ENCODE peak calls at places on chromosomes 16 and 17, in five cellular contexts. Z, F, Q, M and S are unnamed samples.

GRCh38 chr16:89314357-89314756 is 96.9 kb downstream of the ZNF778 start:
- DNase-seq in Z (no peak), F (no peak), Q (no peak), M (no peak), S (no peak)

GRCh38 chr17:43995150-43995471 is 9.3 kb upstream of the NAGS start:
- DNase-seq in Z (no peak), F (no peak), Q (no peak), M (no peak), S (no peak)

GRCh38 chr17:47802341-47803022 is 19.1 kb downstream of the OSBPL7 start:
- DNase-seq in Z (peak; percentile 39), F (peak; percentile 73), Q (peak; percentile 71), M (peak; percentile 52), S (peak; percentile 61)

GRCh38 chr16:11088432-11088794 is 144.0 kb downstream of the CLEC16A start:
- DNase-seq in Z (no peak), F (no peak), Q (no peak), M (no peak), S (peak; percentile 92)

GRCh38 chr16:54479546-54479945 is 193.0 kb upstream of the IRX3 start:
- DNase-seq in Z (no peak), F (no peak), Q (no peak), M (no peak), S (no peak)

GRCh38 chr17:38333635-38334295 is 10.0 kb downstream of the GPR179 start:
- DNase-seq in Z (no peak), F (peak; percentile 38), Q (peak; percentile 38), M (no peak), S (peak; percentile 67)

GRCh38 chr16:57873218-57873617 is 70.9 kb upstream of the KIFC3 start:
- DNase-seq in Z (no peak), F (no peak), Q (no peak), M (no peak), S (no peak)

GRCh38 chr16:70576431-70577255 is 53.0 kb downstream of the SF3B3 start:
- DNase-seq in Z (peak; percentile 89), F (peak; percentile 84), Q (peak; percentile 63), M (peak; percentile 86), S (no peak)

GRCh38 chr16:26374279-26374925 is 682.6 kb downstream of the HS3ST4 start:
- DNase-seq in Z (no peak), F (no peak), Q (no peak), M (no peak), S (no peak)

GRCh38 chr16:88815901-88816589 is 4.3 kb upstream of the APRT start:
- DNase-seq in Z (no peak), F (peak; percentile 36), Q (peak; percentile 21), M (no peak), S (peak; percentile 75)

GRCh38 chr16:13594798-13595197 is 325.2 kb upstream of the ERCC4 start:
- DNase-seq in Z (no peak), F (no peak), Q (no peak), M (no peak), S (no peak)

GRCh38 chr17:10031606-10032005 is 126.5 kb upstream of the RCVRN start:
- DNase-seq in Z (no peak), F (no peak), Q (no peak), M (no peak), S (no peak)

GRCh38 chr17:63881935-63882601 is at the start of gene GH2:
- DNase-seq in Z (peak; percentile 28), F (peak; percentile 62), Q (peak; percentile 53), M (peak; percentile 21), S (peak; percentile 66)

GRCh38 chr16:70774261-70774660 is 26.7 kb downstream of the VAC14 start:
- DNase-seq in Z (no peak), F (no peak), Q (no peak), M (no peak), S (no peak)

GRCh38 chr16:76857402-76857801 is 333.6 kb upstream of the MON1B start:
- DNase-seq in Z (no peak), F (no peak), Q (no peak), M (no peak), S (no peak)

GRCh38 chr16:50643192-50643591 is 37.9 kb downstream of the SNX20 start:
- DNase-seq in Z (no peak), F (no peak), Q (no peak), M (no peak), S (no peak)

GRCh38 chr17:72407336-72408121 is 286.7 kb downstream of the SOX9 start:
- DNase-seq in Z (peak; percentile 96), F (peak; percentile 100), Q (peak; percentile 41), M (peak; percentile 98), S (no peak)

GRCh38 chr17:73427198-73427597 is 115.4 kb upstream of the CDC42EP4 start:
- DNase-seq in Z (no peak), F (no peak), Q (no peak), M (no peak), S (no peak)

GRCh38 chr16:86286991-86287640 is 223.2 kb upstream of the FOXF1 start:
- DNase-seq in Z (no peak), F (no peak), Q (no peak), M (no peak), S (no peak)

GRCh38 chr17:81424613-81425017 is 29.4 kb downstream of the BAHCC1 start:
- DNase-seq in Z (no peak), F (no peak), Q (no peak), M (no peak), S (no peak)

GRCh38 chr16:27879601-27880247 is 183.8 kb downstream of the GSG1L start:
- DNase-seq in Z (no peak), F (no peak), Q (no peak), M (no peak), S (no peak)

GRCh38 chr16:84453061-84453752 is 51.3 kb downstream of the MEAK7 start:
- DNase-seq in Z (no peak), F (no peak), Q (no peak), M (no peak), S (no peak)

GRCh38 chr16:71250461-71251232 is 20.1 kb upstream of the HYDIN start:
- DNase-seq in Z (peak; percentile 2), F (peak; percentile 10), Q (no peak), M (peak; percentile 68), S (no peak)

GRCh38 chr17:32878211-32878610 is 1.3 kb upstream of the MYO1D start:
- DNase-seq in Z (peak; percentile 39), F (peak; percentile 98), Q (no peak), M (peak; percentile 37), S (no peak)

GRCh38 chr17:73262676-73263642 is 1.3 kb upstream of the CPSF4L start:
- DNase-seq in Z (no peak), F (no peak), Q (no peak), M (no peak), S (no peak)

GRCh38 chr17:7632492-7632894 is 2.6 kb downstream of the SHBG start:
- DNase-seq in Z (peak; percentile 64), F (peak; percentile 79), Q (peak; percentile 72), M (peak; percentile 39), S (peak; percentile 36)

GRCh38 chr16:6689643-6690042 is 643.0 kb upstream of the RBFOX1 start:
- DNase-seq in Z (no peak), F (no peak), Q (no peak), M (no peak), S (no peak)

GRCh38 chr16:79092846-79093245 is 507.7 kb downstream of the MAF start:
- DNase-seq in Z (no peak), F (no peak), Q (no peak), M (no peak), S (no peak)

GRCh38 chr16:72317378-72317777 is 145.4 kb upstream of the PMFBP1 start:
- DNase-seq in Z (peak; percentile 93), F (peak; percentile 86), Q (no peak), M (no peak), S (no peak)

GRCh38 chr16:22624038-22624656 is 113.5 kb downstream of the NPIPB5 start:
- DNase-seq in Z (no peak), F (no peak), Q (no peak), M (no peak), S (no peak)

GRCh38 chr16:22627043-22627442 is 116.4 kb downstream of the NPIPB5 start:
- DNase-seq in Z (no peak), F (no peak), Q (no peak), M (no peak), S (no peak)

GRCh38 chr16:22625948-22626347 is 115.3 kb downstream of the NPIPB5 start:
- DNase-seq in Z (no peak), F (peak; percentile 6), Q (no peak), M (peak; percentile 81), S (no peak)

GRCh38 chr16:22623351-22623781 is 112.7 kb downstream of the NPIPB5 start:
- DNase-seq in Z (peak; percentile 48), F (peak; percentile 36), Q (no peak), M (peak; percentile 46), S (no peak)

DNA sequence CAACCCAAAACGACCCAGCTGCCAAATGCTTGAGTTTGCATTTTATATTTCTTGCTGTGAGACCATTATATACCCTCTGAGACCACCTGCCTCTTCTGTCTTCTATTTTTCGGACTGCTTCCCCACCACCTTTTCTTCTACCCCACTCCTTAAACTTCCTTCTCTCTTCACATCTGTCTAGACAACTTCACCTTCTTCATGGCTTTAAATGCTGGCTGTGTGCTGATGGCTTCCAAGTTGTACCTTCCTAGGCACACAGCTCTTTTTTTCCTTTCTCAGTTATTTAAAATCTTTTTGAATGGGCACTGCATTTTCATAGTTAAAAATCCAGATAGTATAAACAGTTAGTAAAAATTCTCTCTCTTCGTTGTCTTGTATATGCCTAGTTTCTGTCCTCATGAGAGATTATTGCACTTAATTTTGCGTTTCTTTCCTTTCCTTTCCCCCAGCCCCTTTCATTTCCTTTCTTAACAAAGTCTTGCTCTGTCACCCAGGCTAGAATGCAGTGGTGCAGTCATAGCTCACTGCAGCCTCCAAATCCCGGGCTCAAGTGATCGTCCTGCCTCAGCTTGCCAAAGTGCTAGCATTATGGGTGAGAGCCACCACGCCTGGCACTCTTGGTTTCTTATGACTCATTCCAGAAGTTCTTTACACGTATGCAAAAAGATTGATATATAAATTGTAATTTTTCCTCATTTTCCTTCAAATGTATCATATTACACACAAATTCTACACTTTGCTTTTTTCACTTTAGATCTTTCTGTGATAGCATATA is 114.3 kb downstream of the NPIPB5 start:
- DNase-seq in Z (no peak), F (peak; percentile 6), Q (no peak), M (peak; percentile 72), S (no peak)
- H3K27ac ChIP-seq in Z (no peak overlapping the region), F (no peak overlapping the region), Q (no peak overlapping the region), M (peak overlapping the region; percentile 23), S (no peak overlapping the region)

DNA sequence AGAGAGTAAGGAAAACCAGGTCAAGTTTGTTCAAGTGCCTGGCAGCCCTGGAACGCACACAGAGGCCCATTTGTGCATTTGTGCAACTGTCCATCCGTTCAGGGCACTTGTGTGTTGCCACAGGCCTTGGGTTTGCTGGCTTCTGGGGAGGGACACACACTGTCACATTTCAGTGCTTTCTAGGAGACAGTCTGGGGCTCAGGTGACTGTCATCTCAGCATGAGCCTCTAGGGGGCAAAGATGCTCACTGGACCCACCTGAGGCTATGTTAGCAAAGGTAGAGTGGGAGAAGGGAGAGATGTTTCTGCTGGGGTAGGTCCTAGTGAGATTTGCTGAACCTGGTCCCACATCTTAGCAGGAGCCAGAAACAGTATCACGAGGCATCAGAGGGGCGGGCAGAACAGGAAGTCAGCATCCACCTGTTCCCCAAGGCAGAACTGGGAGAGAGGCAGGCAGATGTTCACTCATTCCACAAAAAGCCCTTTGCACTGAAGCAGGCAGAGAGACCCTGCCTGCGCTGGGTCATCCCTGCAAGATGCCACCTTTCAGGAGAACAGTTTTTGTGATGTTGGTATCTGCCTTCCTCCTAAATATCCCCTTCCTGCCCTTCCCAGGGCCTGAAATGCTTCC is 48.5 kb downstream of the RAI1 start:
- DNase-seq in Z (no peak), F (no peak), Q (peak; percentile 56), M (no peak), S (peak; percentile 34)
- H3K4me1 ChIP-seq in Z (peaks cover 12% of the 10 kb centered on the region), F (peaks cover 12% of the 10 kb centered on the region), Q (peaks cover 10% of the 10 kb centered on the region), M (peaks cover 64% of the 10 kb centered on the region), S (no peaks in the 10 kb centered on the region)

GRCh38 chr16:66383551-66383950 is 17.1 kb downstream of the CDH5 start:
- DNase-seq in Z (no peak), F (no peak), Q (no peak), M (no peak), S (no peak)
- H3K9ac ChIP-seq in Z (no peak overlapping the region), F (no peak overlapping the region), Q (no peak overlapping the region), M (no peak overlapping the region), S (no peak overlapping the region)

GRCh38 chr17:16442141-16442540 is 26.8 kb downstream of the TRPV2 start:
- DNase-seq in Z (peak; percentile 58), F (no peak), Q (no peak), M (no peak), S (peak; percentile 37)
- H3K27ac ChIP-seq in Z (no peak overlapping the region), F (peak overlapping the region; percentile 66), Q (peak overlapping the region; percentile 75), M (no peak overlapping the region), S (peak overlapping the region; percentile 36)